ENCODE peak calls at places on chromosomes 3 and 15, in four cellular contexts. O is H1, B is fibroblast of lung, I is neural progenitor cell. U is an unnamed sample. For H3K9me3, the result is how much of the 10 kb centered on the place peaks cover.

GRCh38 chr3:171874251-171874679 is 31.1 kb downstream of the TMEM212 start:
- DNase-seq in B (peak), O (no peak), I (no peak), U (no peak)

GRCh38 chr3:6578526-6578925 is 282.4 kb upstream of the GRM7 start:
- DNase-seq in O (no peak), B (no peak), I (no peak), U (no peak)

GRCh38 chr3:8673083-8673737 is 28.6 kb upstream of the SSUH2 start:
- DNase-seq in B (no peak), O (no peak), I (no peak), U (no peak)

GRCh38 chr3:185746470-185746869 is 78.4 kb downstream of the IGF2BP2 start:
- DNase-seq in B (no peak), O (no peak), I (no peak), U (no peak)

GRCh38 chr15:80526556-80527340 is 122.6 kb downstream of the ARNT2 start:
- DNase-seq in O (no peak), B (peak), I (no peak), U (no peak)

GRCh38 chr3:175434591-175434990 is 575.5 kb downstream of the NAALADL2 start:
- DNase-seq in I (no peak), O (no peak), B (peak), U (no peak)

GRCh38 chr3:151837057-151837456 is 23.1 kb downstream of the AADAC start:
- DNase-seq in B (peak), O (no peak), I (peak), U (no peak)

GRCh38 chr3:21447471-21448205 is 303.4 kb downstream of the ZNF385D start:
- DNase-seq in I (no peak), O (no peak), B (peak), U (no peak)

GRCh38 chr3:45055411-45056143 is 29.5 kb downstream of the CLEC3B start:
- DNase-seq in B (peak), O (no peak), I (peak), U (no peak)

GRCh38 chr15:73981761-73982222 is 10.3 kb downstream of the STOML1 start:
- DNase-seq in O (no peak), B (no peak), I (no peak), U (no peak)
- H3K4me3 ChIP-seq in O (no peak), B (no peak), I (no peak), U (no peak)

GRCh38 chr3:48614044-48614443 is 4.6 kb upstream of the UQCRC1 start:
- DNase-seq in O (no peak), I (no peak), B (peak), U (no peak)
- H3K9ac ChIP-seq in O (no peak), I (no peak), B (no peak), U (no peak)

DNA sequence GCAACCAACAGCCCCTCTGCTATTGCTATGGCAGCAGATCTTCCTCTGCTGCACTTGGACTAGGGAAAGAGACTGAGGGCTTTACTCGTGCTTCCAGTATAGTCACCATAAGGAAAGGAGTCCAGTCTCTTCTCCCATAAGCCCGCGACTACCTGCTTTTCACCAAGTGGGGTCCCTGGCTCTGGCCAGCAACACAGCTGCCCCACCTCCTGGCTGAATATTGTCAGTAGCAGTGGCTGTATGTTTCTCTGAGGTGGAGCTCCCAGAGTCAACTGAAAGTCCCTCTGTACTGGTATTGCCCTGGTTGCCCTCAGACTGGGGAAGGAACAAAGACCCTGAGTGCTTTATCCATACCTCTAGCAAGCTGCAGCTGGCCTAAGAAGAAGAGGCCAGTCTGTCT is 719.6 kb downstream of the SQOR start:
- DNase-seq in B (no peak), I (no peak), O (no peak), U (no peak)
- H3K9me3 ChIP-seq in B (under half), I (under half), O (under half), U (under half)

DNA sequence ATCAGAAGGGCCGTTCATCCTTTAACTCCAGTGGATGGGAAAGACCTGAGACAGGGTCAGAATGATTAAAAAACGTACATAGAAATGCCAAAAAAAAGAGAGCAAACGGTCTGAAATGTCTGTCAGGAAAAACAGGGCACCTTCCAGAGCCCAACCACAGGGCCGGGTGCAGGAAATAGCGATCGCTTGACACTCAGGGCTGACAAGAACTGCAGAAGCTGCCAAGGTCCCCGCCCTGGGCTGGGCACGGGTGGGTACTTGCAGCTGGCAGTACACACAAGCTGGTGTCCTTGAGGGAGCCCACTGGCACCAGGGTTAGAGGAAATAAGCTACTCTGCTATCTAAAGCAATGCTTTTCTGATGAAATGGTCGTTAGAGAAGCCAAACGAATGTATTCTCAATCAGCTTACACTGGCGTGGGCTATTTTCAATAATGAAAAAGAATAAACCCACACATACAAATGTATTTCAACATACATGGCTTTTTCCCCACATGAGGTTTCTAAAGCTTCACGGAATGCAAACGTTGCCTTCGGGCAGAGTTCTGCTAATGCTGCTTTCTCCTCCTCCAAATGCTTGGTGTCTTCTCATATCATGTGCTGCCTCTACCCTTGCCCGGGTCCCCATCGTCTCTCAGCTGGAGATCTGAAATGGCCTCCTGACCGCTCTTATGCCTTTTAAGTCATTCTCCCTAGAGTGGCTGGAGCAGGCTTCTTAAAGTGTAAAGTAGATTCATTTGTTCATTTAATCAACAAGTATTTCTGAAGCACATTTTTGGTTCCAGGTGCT is 15.5 kb downstream of the FRMD4B start:
- DNase-seq in I (no peak), B (no peak), O (no peak), U (peak)
- H3K4me3 ChIP-seq in I (no peak), B (no peak), O (no peak), U (no peak)

GRCh38 chr3:49339593-49339946 is 283 bp downstream of the USP4 start:
- DNase-seq in I (peak), O (peak), B (no peak), U (no peak)

GRCh38 chr3:49346797-49347251 is 7.0 kb upstream of the USP4 start:
- DNase-seq in B (peak), I (no peak), O (no peak), U (no peak)

GRCh38 chr3:49343163-49343562 is 3.3 kb upstream of the USP4 start:
- DNase-seq in B (no peak), I (no peak), O (no peak), U (no peak)

GRCh38 chr3:49339947-49340800 is at the start of gene USP4:
- DNase-seq in B (peak), O (peak), I (peak), U (peak)

DNA sequence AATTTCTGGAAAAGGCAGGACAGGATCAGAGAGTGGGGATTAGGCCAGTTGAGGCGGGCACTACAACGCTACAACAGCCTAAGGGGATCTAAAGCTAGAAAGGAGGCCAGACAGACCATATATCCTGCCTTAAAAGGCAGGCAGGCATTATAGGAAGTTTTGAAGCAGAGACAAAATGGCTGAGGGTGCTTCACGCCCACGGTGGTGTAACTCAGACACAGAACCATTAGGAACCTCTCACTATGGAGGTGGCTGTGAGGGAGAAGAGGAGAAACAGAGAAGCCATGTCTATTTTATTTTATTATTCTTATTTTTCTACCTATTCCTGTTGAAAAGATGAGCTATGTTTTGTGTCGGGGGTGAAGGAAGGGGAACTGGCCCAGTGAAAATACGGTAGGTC is 2.1 kb upstream of the USP4 start:
- DNase-seq in O (no peak), B (no peak), I (no peak), U (no peak)
- H3K9ac ChIP-seq in O (no peak), B (no peak), I (no peak), U (no peak)

DNA sequence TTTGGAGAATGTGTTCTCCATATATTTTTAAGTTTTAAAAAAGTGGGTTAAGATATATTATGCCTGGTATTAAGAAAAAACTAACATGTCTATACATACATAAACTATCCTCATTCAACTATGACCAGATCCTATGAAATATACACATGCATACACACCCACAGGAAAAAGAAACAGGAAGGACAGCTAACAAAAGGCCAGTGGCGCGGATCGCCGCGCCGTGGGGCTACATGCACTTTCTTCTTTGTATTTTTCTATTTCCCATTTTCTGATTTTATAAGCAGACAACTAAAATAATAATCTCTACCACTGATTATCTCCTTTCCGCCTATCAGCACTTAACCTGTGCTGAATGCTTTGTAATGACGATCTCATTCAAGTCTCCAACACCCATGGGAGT is 160.1 kb downstream of the OR4M2 start:
- DNase-seq in B (no peak), I (no peak), O (no peak), U (no peak)
- H3K9me3 ChIP-seq in B (under half), I (under half), O (under half), U (under half)

DNA sequence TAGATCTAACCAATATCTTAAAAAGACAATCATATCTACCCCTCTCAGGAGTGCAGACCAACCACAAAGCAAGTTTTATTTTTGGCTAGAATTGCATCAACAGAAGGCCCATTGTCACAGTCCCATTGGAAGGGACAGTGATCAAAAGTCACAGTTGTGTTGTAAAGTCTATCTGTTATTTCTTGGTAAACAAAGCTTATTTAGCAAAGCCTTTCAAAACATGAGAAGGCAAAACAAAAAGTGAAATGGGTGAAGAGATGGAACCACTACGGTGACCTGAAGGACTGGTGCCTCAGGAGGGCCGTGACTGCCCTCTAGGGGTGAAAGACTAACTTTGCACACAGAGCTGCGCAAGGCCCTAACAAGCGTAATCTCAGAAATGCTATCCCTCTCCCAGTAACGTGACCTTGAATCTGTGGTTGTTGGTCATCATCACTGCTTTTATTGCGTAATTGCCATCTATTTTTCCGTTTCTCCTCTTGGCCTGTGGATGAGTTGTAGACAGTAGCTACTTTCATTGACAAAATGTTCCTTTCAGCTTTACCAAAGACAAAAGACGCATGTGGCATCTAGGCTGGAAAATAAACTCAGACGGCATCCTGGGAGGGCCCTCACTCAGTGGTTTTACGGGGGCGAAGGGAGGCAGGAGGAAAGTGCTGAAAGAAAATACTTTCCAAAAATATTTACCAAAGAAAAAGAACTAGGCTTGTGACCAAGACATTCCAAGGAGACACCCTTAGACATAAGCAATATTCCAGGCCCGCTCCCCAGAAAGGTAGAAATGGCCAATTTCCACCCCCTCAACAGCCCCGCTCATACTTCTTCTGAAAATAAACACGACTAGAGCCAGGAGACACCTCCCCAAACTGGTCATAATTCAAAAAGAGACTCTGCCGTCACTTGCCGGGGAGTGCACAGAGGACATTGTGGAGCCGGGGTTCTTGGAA is 79.4 kb downstream of the FRMD4B start:
- DNase-seq in B (peak), I (peak), O (peak), U (peak)
- H3K4me3 ChIP-seq in B (no peak), I (no peak), O (no peak), U (no peak)

GRCh38 chr3:65322910-65323309 is 635.1 kb upstream of the ADAMTS9 start:
- DNase-seq in O (no peak), B (no peak), I (no peak), U (no peak)

GRCh38 chr3:65330072-65330471 is 642.3 kb upstream of the ADAMTS9 start:
- DNase-seq in O (no peak), B (peak), I (no peak), U (no peak)

GRCh38 chr3:65328148-65328547 is 640.3 kb upstream of the ADAMTS9 start:
- DNase-seq in B (no peak), I (no peak), O (no peak), U (no peak)

GRCh38 chr3:65331730-65332129 is 643.9 kb upstream of the ADAMTS9 start:
- DNase-seq in B (no peak), O (no peak), I (no peak), U (no peak)

DNA sequence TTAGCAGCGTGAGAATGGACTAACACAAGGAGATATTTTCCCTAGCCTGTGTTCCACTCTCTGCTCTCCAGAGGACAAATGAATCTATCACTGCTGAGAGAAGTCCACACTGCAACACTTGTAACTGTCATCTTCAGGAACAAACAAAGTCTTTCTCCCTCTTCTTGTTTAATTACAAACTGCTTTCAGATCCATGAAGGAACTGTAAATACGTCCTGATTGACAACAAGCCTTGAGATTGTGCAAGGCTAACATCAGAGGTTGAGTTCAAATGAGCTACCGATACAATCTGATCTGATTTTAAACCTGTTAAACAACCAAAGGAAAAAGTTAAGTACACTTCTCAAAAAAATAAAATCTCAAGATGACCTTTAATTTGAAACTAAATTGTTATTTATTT is 638.8 kb upstream of the ADAMTS9 start:
- DNase-seq in O (no peak), I (no peak), B (no peak), U (no peak)
- H3K9ac ChIP-seq in O (no peak), I (no peak), B (no peak), U (no peak)

GRCh38 chr3:194107126-194107525 is 28.8 kb upstream of the HES1 start:
- DNase-seq in I (no peak), O (no peak), B (no peak), U (no peak)
- H3K9me3 ChIP-seq in I (under half), O (under half), B (under half), U (under half)

GRCh38 chr3:36989000-36989399 is 3.9 kb downstream of the EPM2AIP1 start:
- DNase-seq in I (no peak), O (no peak), B (no peak), U (no peak)
- H3K4me3 ChIP-seq in I (peak), O (no peak), B (peak), U (no peak)

U was measured in kidney.